ENCODE peak calls at places on chromosomes 5 and 9, in five cellular contexts. X is hepatocyte; O is CD8-positive, alpha-beta T cell; W is DND-41; S is SJCRH30. Q is an unnamed sample.

GRCh38 chr9:38096238-38096805 is 27.3 kb upstream of the SHB start:
- DNase-seq in X (no peak), O (no peak), W (no peak), S (no peak), Q (no peak)

GRCh38 chr9:84570482-84571154 is 98.9 kb upstream of the NTRK2 start:
- DNase-seq in X (no peak), O (no peak), W (no peak), S (no peak), Q (no peak)

GRCh38 chr5:82275267-82275664 is 2.9 kb downstream of the RPS23 start:
- DNase-seq in X (no peak), O (no peak), W (no peak), S (no peak), Q (no peak)

GRCh38 chr9:70421272-70422180 is 7.1 kb upstream of the KLF9 start:
- DNase-seq in X (peak; percentile 13), O (peak; percentile 68), W (peak; percentile 17), S (peak; percentile 9), Q (peak; percentile 14)

GRCh38 chr9:98129451-98129881 is 10.4 kb upstream of the TRIM14 start:
- DNase-seq in X (no peak), O (no peak), W (no peak), S (no peak), Q (no peak)

GRCh38 chr5:84272776-84273516 is 111.7 kb downstream of the EDIL3 start:
- DNase-seq in X (no peak), O (no peak), W (no peak), S (no peak), Q (no peak)

GRCh38 chr5:95668216-95668615 is 14.6 kb downstream of the SPATA9 start:
- DNase-seq in X (no peak), O (no peak), W (no peak), S (no peak), Q (no peak)

GRCh38 chr9:31916591-31917223 is 467.7 kb upstream of the ACO1 start:
- DNase-seq in X (peak; percentile 36), O (no peak), W (no peak), S (no peak), Q (peak; percentile 10)

GRCh38 chr5:118788351-118788750 is 200.0 kb downstream of the DTWD2 start:
- DNase-seq in X (no peak), O (no peak), W (no peak), S (no peak), Q (no peak)

GRCh38 chr5:115419794-115420585 is 123.5 kb upstream of the CCDC112 start:
- DNase-seq in X (peak; percentile 60), O (no peak), W (no peak), S (no peak), Q (peak; percentile 59)

GRCh38 chr9:125332527-125332926 is 70.9 kb downstream of the GAPVD1 start:
- DNase-seq in X (no peak), O (no peak), W (no peak), S (no peak), Q (no peak)

GRCh38 chr5:149062371-149063016 is 368 bp downstream of the SH3TC2 start:
- DNase-seq in X (peak; percentile 69), O (no peak), W (no peak), S (peak; percentile 56), Q (peak; percentile 17)

GRCh38 chr5:116479776-116480675 is 94.6 kb downstream of the SEMA6A start:
- DNase-seq in X (no peak), O (no peak), W (no peak), S (no peak), Q (no peak)

GRCh38 chr9:2337131-2337530 is 284.5 kb upstream of the VLDLR start:
- DNase-seq in X (no peak), O (no peak), W (no peak), S (no peak), Q (no peak)

GRCh38 chr5:116374434-116374852 is 200.2 kb downstream of the SEMA6A start:
- DNase-seq in X (no peak), O (no peak), W (no peak), S (no peak), Q (no peak)

GRCh38 chr5:170280090-170280493 is 17.5 kb downstream of the LCP2 start:
- DNase-seq in X (no peak), O (no peak), W (no peak), S (no peak), Q (no peak)

GRCh38 chr9:92482336-92482735 is at the start of gene ASPN:
- DNase-seq in X (peak; percentile 32), O (no peak), W (no peak), S (no peak), Q (no peak)

GRCh38 chr5:56669534-56670483 is 145.5 kb upstream of the MAP3K1 start:
- DNase-seq in X (peak; percentile 29), O (no peak), W (no peak), S (no peak), Q (peak; percentile 56)

GRCh38 chr5:68949711-68950110 is 144.1 kb upstream of the SLC30A5 start:
- DNase-seq in X (no peak), O (no peak), W (no peak), S (no peak), Q (no peak)

GRCh38 chr5:4230531-4230904 is 634.9 kb downstream of the IRX1 start:
- DNase-seq in X (no peak), O (no peak), W (no peak), S (no peak), Q (no peak)

GRCh38 chr9:134245179-134245578 is 80.8 kb upstream of the RNU6ATAC start:
- DNase-seq in X (no peak), O (peak; percentile 4), W (no peak), S (no peak), Q (no peak)

GRCh38 chr9:77981332-77981731 is 50.3 kb downstream of the GNAQ start:
- DNase-seq in X (peak; percentile 49), O (no peak), W (no peak), S (no peak), Q (peak; percentile 97)

GRCh38 chr5:92641031-92641962 is 939.7 kb downstream of the NR2F1-AS1 start:
- DNase-seq in X (peak; percentile 49), O (no peak), W (no peak), S (peak; percentile 40), Q (peak; percentile 8)

GRCh38 chr5:32777733-32778132 is 66.6 kb downstream of the NPR3 start:
- DNase-seq in X (no peak), O (no peak), W (no peak), S (no peak), Q (no peak)

GRCh38 chr9:30673132-30673531 is 1711.3 kb upstream of the ACO1 start:
- DNase-seq in X (no peak), O (no peak), W (no peak), S (no peak), Q (no peak)

GRCh38 chr5:122701640-122702523 is 73.0 kb upstream of the SNX2 start:
- DNase-seq in X (no peak), O (no peak), W (no peak), S (no peak), Q (no peak)

GRCh38 chr9:93684806-93685553 is 108.6 kb downstream of the PHF2 start:
- DNase-seq in X (no peak), O (no peak), W (no peak), S (no peak), Q (no peak)

GRCh38 chr5:167993771-167994170 is 297.7 kb upstream of the WWC1 start:
- DNase-seq in X (no peak), O (no peak), W (no peak), S (no peak), Q (no peak)

GRCh38 chr5:82011761-82012160 is 39.9 kb downstream of the ATG10 start:
- DNase-seq in X (no peak), O (no peak), W (no peak), S (no peak), Q (no peak)

GRCh38 chr9:114754574-114754973 is 51.3 kb downstream of the TNFSF15 start:
- DNase-seq in X (no peak), O (no peak), W (no peak), S (no peak), Q (no peak)

GRCh38 chr9:78029601-78030552 is 1.7 kb downstream of the GNAQ start:
- DNase-seq in X (peak; percentile 17), O (peak; percentile 34), W (peak; percentile 41), S (peak; percentile 47), Q (peak; percentile 36)

GRCh38 chr9:27528278-27528885 is 1.2 kb downstream of the MOB3B start:
- DNase-seq in X (peak; percentile 89), O (peak; percentile 37), W (peak; percentile 28), S (no peak), Q (peak; percentile 86)

GRCh38 chr5:178542455-178542854 is 47.7 kb downstream of the COL23A1 start:
- DNase-seq in X (peak; percentile 35), O (no peak), W (no peak), S (no peak), Q (no peak)

DNA sequence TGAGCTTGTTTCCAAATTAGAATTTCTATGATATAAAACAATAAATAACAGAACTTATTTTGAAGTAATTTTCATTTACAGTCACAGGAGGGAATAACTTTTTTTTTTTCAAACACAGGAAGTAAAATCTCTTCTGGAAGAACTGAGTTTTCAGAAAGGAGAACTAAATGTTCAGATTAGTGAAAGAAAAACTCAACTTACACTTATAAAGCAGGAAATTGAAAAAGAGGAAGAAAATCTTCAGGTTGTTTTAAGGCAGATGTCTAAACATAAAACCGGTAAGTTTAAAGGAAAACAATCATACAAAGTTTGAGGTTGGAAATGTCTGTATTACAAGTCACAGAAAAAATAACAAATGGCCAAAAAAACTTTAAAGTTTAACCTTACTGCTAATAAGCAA is 41.6 kb downstream of the RAB14 start:
- DNase-seq in X (no peak), O (no peak), W (no peak), S (no peak), Q (no peak)
- H3K4me1 ChIP-seq in X (no peaks in the 10 kb centered on the region), O (peaks cover 4% of the 10 kb centered on the region), W (no peaks in the 10 kb centered on the region), S (peaks cover 6% of the 10 kb centered on the region), Q (no peaks in the 10 kb centered on the region)

GRCh38 chr5:134724872-134725271 is 13.5 kb upstream of the CAMLG start:
- DNase-seq in X (no peak), O (no peak), W (no peak), S (no peak), Q (no peak)
- H3K36me3 ChIP-seq in X (no peaks in the 10 kb centered on the region), O (peaks cover 11% of the 10 kb centered on the region), W (peaks cover 43% of the 10 kb centered on the region), S (peaks cover 28% of the 10 kb centered on the region), Q (peaks cover 10% of the 10 kb centered on the region)

GRCh38 chr5:59002162-59002825 is 419.4 kb downstream of the RAB3C start:
- DNase-seq in X (no peak), O (no peak), W (no peak), S (no peak), Q (no peak)

GRCh38 chr5:59003124-59003523 is 420.2 kb downstream of the RAB3C start:
- DNase-seq in X (no peak), O (no peak), W (no peak), S (no peak), Q (no peak)

GRCh38 chr5:59005934-59006701 is 423.2 kb downstream of the RAB3C start:
- DNase-seq in X (no peak), O (no peak), W (no peak), S (no peak), Q (no peak)

GRCh38 chr5:59001716-59002115 is 418.8 kb downstream of the RAB3C start:
- DNase-seq in X (no peak), O (no peak), W (no peak), S (no peak), Q (no peak)

DNA sequence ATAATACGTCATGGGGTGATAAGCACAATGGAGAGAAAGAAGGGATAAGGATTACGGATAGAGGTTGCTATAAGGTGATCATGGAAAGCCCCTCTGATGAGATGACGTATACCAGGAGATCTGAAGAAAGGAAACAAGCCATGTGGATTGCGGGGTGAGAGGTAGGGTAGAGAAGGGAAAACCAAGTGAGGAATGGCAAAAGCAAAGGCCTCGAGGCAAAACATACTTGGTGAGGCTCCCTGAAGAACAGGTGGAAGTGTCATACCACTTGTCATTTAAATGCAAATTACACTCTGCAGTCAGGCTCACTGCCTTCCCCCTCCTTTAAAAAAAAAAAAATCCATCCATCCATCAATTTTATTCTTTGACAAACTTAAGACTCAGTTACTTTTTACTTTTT is 420.8 kb downstream of the RAB3C start:
- DNase-seq in X (no peak), O (no peak), W (no peak), S (no peak), Q (no peak)
- H3K9me3 ChIP-seq in X (no peaks in the 10 kb centered on the region), O (no peaks in the 10 kb centered on the region), W (no peaks in the 10 kb centered on the region), S (no peaks in the 10 kb centered on the region), Q (no peaks in the 10 kb centered on the region)

GRCh38 chr5:55316289-55316688 is 8.5 kb downstream of the MTREX start:
- DNase-seq in X (no peak), O (no peak), W (no peak), S (peak; percentile 14), Q (no peak)
- H3K4me1 ChIP-seq in X (no peaks in the 10 kb centered on the region), O (peaks cover 17% of the 10 kb centered on the region), W (peaks cover 29% of the 10 kb centered on the region), S (peaks cover 11% of the 10 kb centered on the region), Q (peaks cover 5% of the 10 kb centered on the region)

Q was measured in small intestine.